ENCODE peak calls at places on chromosomes 3 and 15, in eight cellular contexts. One of them, this sample, is unnamed.

GRCh38 chr3:159884661-159885402 is 103.8 kb upstream of the IL12A start:
- DNase-seq in HT1080: peak; percentile 74
- DNase-seq in body of pancreas: no peak
- DNase-seq in left ventricle myocardium superior: no peak
- DNase-seq in suprapubic skin: no peak
- DNase-seq in hypothalamus: no peak
- DNase-seq in B cell: peak; percentile 58
- DNase-seq in HuH-7.5: peak; percentile 13
- DNase-seq in this sample: no peak

GRCh38 chr15:90903733-90904536 is 833 bp downstream of the MAN2A2 start:
- DNase-seq in HT1080: no peak
- DNase-seq in body of pancreas: peak; percentile 63
- DNase-seq in left ventricle myocardium superior: peak; percentile 35
- DNase-seq in suprapubic skin: no peak
- DNase-seq in hypothalamus: no peak
- DNase-seq in B cell: no peak
- DNase-seq in HuH-7.5: peak; percentile 97
- DNase-seq in this sample: no peak

GRCh38 chr3:194306109-194306686 is 44.9 kb downstream of the CPN2 start:
- DNase-seq in HT1080: no peak
- DNase-seq in body of pancreas: no peak
- DNase-seq in left ventricle myocardium superior: no peak
- DNase-seq in suprapubic skin: no peak
- DNase-seq in hypothalamus: no peak
- DNase-seq in B cell: peak; percentile 83
- DNase-seq in HuH-7.5: no peak
- DNase-seq in this sample: no peak

GRCh38 chr3:181851063-181851462 is 139.3 kb downstream of the SOX2 start:
- DNase-seq in HT1080: no peak
- DNase-seq in body of pancreas: no peak
- DNase-seq in left ventricle myocardium superior: no peak
- DNase-seq in suprapubic skin: no peak
- DNase-seq in hypothalamus: no peak
- DNase-seq in B cell: no peak
- DNase-seq in HuH-7.5: no peak
- DNase-seq in this sample: no peak

GRCh38 chr15:76512971-76513370 is 176.4 kb downstream of the ISL2 start:
- DNase-seq in HT1080: peak; percentile 8
- DNase-seq in body of pancreas: no peak
- DNase-seq in left ventricle myocardium superior: no peak
- DNase-seq in suprapubic skin: no peak
- DNase-seq in hypothalamus: no peak
- DNase-seq in B cell: no peak
- DNase-seq in HuH-7.5: no peak
- DNase-seq in this sample: no peak

GRCh38 chr15:55151621-55152020 is 45.1 kb downstream of the RSL24D1 start:
- DNase-seq in HT1080: no peak
- DNase-seq in body of pancreas: no peak
- DNase-seq in left ventricle myocardium superior: no peak
- DNase-seq in suprapubic skin: no peak
- DNase-seq in hypothalamus: no peak
- DNase-seq in B cell: no peak
- DNase-seq in HuH-7.5: no peak
- DNase-seq in this sample: no peak

GRCh38 chr3:97910931-97911351 is 61.3 kb downstream of the RIOX2 start:
- DNase-seq in HT1080: no peak
- DNase-seq in body of pancreas: no peak
- DNase-seq in left ventricle myocardium superior: peak; percentile 24
- DNase-seq in suprapubic skin: no peak
- DNase-seq in hypothalamus: no peak
- DNase-seq in B cell: peak; percentile 33
- DNase-seq in HuH-7.5: no peak
- DNase-seq in this sample: no peak

GRCh38 chr15:90949979-90950675 is 4.6 kb upstream of the RCCD1 start:
- DNase-seq in HT1080: no peak
- DNase-seq in body of pancreas: no peak
- DNase-seq in left ventricle myocardium superior: no peak
- DNase-seq in suprapubic skin: no peak
- DNase-seq in hypothalamus: no peak
- DNase-seq in B cell: no peak
- DNase-seq in HuH-7.5: no peak
- DNase-seq in this sample: no peak

GRCh38 chr3:64140651-64141050 is 84.6 kb downstream of the PRICKLE2 start:
- DNase-seq in HT1080: no peak
- DNase-seq in body of pancreas: no peak
- DNase-seq in left ventricle myocardium superior: no peak
- DNase-seq in suprapubic skin: no peak
- DNase-seq in hypothalamus: no peak
- DNase-seq in B cell: no peak
- DNase-seq in HuH-7.5: no peak
- DNase-seq in this sample: no peak

GRCh38 chr3:172195393-172195754 is 156.0 kb downstream of the FNDC3B start:
- DNase-seq in HT1080: no peak
- DNase-seq in body of pancreas: no peak
- DNase-seq in left ventricle myocardium superior: no peak
- DNase-seq in suprapubic skin: no peak
- DNase-seq in hypothalamus: no peak
- DNase-seq in B cell: no peak
- DNase-seq in HuH-7.5: no peak
- DNase-seq in this sample: no peak

GRCh38 chr3:116947148-116947547 is 237.6 kb downstream of the TUSC7 start:
- DNase-seq in HT1080: no peak
- DNase-seq in body of pancreas: no peak
- DNase-seq in left ventricle myocardium superior: no peak
- DNase-seq in suprapubic skin: no peak
- DNase-seq in hypothalamus: no peak
- DNase-seq in B cell: no peak
- DNase-seq in HuH-7.5: no peak
- DNase-seq in this sample: no peak

GRCh38 chr15:42728975-42729374 is 8.0 kb downstream of the CDAN1 start:
- DNase-seq in HT1080: no peak
- DNase-seq in body of pancreas: no peak
- DNase-seq in left ventricle myocardium superior: no peak
- DNase-seq in suprapubic skin: no peak
- DNase-seq in hypothalamus: no peak
- DNase-seq in B cell: no peak
- DNase-seq in HuH-7.5: no peak
- DNase-seq in this sample: peak; percentile 4

GRCh38 chr3:185361920-185362319 is 1.0 kb upstream of the MAP3K13 start:
- DNase-seq in HT1080: peak; percentile 43
- DNase-seq in body of pancreas: no peak
- DNase-seq in left ventricle myocardium superior: no peak
- DNase-seq in suprapubic skin: no peak
- DNase-seq in hypothalamus: no peak
- DNase-seq in B cell: no peak
- DNase-seq in HuH-7.5: no peak
- DNase-seq in this sample: no peak

GRCh38 chr15:78174398-78174797 is 25.2 kb downstream of the IDH3A start:
- DNase-seq in HT1080: no peak
- DNase-seq in body of pancreas: no peak
- DNase-seq in left ventricle myocardium superior: no peak
- DNase-seq in suprapubic skin: no peak
- DNase-seq in hypothalamus: no peak
- DNase-seq in B cell: peak; percentile 45
- DNase-seq in HuH-7.5: no peak
- DNase-seq in this sample: no peak

GRCh38 chr15:44328135-44328534 is 39.6 kb downstream of the GOLM2 start:
- DNase-seq in HT1080: no peak
- DNase-seq in body of pancreas: no peak
- DNase-seq in left ventricle myocardium superior: no peak
- DNase-seq in suprapubic skin: no peak
- DNase-seq in hypothalamus: no peak
- DNase-seq in B cell: no peak
- DNase-seq in HuH-7.5: no peak
- DNase-seq in this sample: no peak

GRCh38 chr15:31248951-31249350 is 77.7 kb upstream of the KLF13 start:
- DNase-seq in HT1080: no peak
- DNase-seq in body of pancreas: no peak
- DNase-seq in left ventricle myocardium superior: no peak
- DNase-seq in suprapubic skin: no peak
- DNase-seq in hypothalamus: no peak
- DNase-seq in B cell: no peak
- DNase-seq in HuH-7.5: no peak
- DNase-seq in this sample: no peak